ENCODE peak calls at places on chromosomes 3 and 15, in five cellular contexts. One of them, this sample, is unnamed. For H3K4me1, the result is how much of the 10 kb centered on the place peaks cover.

GRCh38 chr15:34214135-34214534 is 4.2 kb upstream of the KATNBL1 start:
- DNase-seq in ovary: no peak
- DNase-seq in K562: no peak
- DNase-seq in stomach: no peak
- DNase-seq in breast epithelium: no peak
- DNase-seq in this sample: no peak

GRCh38 chr3:120160050-120160449 is 65.8 kb upstream of the GSK3B start:
- DNase-seq in ovary: no peak
- DNase-seq in K562: no peak
- DNase-seq in stomach: peak
- DNase-seq in breast epithelium: peak
- DNase-seq in this sample: no peak

GRCh38 chr3:124600765-124601164 is 129.5 kb upstream of the UMPS start:
- DNase-seq in ovary: no peak
- DNase-seq in K562: no peak
- DNase-seq in stomach: no peak
- DNase-seq in breast epithelium: no peak
- DNase-seq in this sample: no peak

GRCh38 chr3:23396746-23397145 is 193.6 kb downstream of the UBE2E2 start:
- DNase-seq in ovary: no peak
- DNase-seq in K562: no peak
- DNase-seq in stomach: no peak
- DNase-seq in breast epithelium: no peak
- DNase-seq in this sample: no peak

GRCh38 chr3:47428585-47429145 is 47.1 kb downstream of the SCAP start:
- DNase-seq in ovary: no peak
- DNase-seq in K562: no peak
- DNase-seq in stomach: no peak
- DNase-seq in breast epithelium: no peak
- DNase-seq in this sample: peak

GRCh38 chr3:158102219-158102612 is 4.0 kb downstream of the SHOX2 start:
- DNase-seq in ovary: no peak
- DNase-seq in K562: no peak
- DNase-seq in stomach: no peak
- DNase-seq in breast epithelium: no peak
- DNase-seq in this sample: no peak

GRCh38 chr15:33028495-33028894 is 166.0 kb downstream of the FMN1 start:
- DNase-seq in ovary: no peak
- DNase-seq in K562: no peak
- DNase-seq in stomach: no peak
- DNase-seq in breast epithelium: no peak
- DNase-seq in this sample: no peak

GRCh38 chr3:50254577-50255250 is 14.2 kb upstream of the SEMA3B start:
- DNase-seq in ovary: peak
- DNase-seq in K562: no peak
- DNase-seq in stomach: peak
- DNase-seq in breast epithelium: no peak
- DNase-seq in this sample: no peak

GRCh38 chr15:64740361-64741170 is 34.8 kb downstream of the RBPMS2 start:
- DNase-seq in ovary: peak
- DNase-seq in K562: peak
- DNase-seq in stomach: no peak
- DNase-seq in breast epithelium: no peak
- DNase-seq in this sample: no peak

GRCh38 chr3:172678068-172678467 is 32.8 kb downstream of the NCEH1 start:
- DNase-seq in ovary: no peak
- DNase-seq in K562: no peak
- DNase-seq in stomach: no peak
- DNase-seq in breast epithelium: no peak
- DNase-seq in this sample: no peak

GRCh38 chr15:49046113-49046883 is at the start of gene SECISBP2L:
- DNase-seq in ovary: peak
- DNase-seq in K562: peak
- DNase-seq in stomach: peak
- DNase-seq in breast epithelium: peak
- DNase-seq in this sample: peak

GRCh38 chr15:67080900-67081431 is 15.6 kb downstream of the SMAD3 start:
- DNase-seq in ovary: no peak
- DNase-seq in K562: no peak
- DNase-seq in stomach: no peak
- DNase-seq in breast epithelium: no peak
- DNase-seq in this sample: peak

GRCh38 chr3:153221748-153222162 is 59.7 kb downstream of the RAP2B start:
- DNase-seq in ovary: peak
- DNase-seq in K562: peak
- DNase-seq in stomach: peak
- DNase-seq in breast epithelium: no peak
- DNase-seq in this sample: peak

GRCh38 chr3:59052803-59053411 is 3.1 kb upstream of the CFAP20DC start:
- DNase-seq in ovary: no peak
- DNase-seq in K562: no peak
- DNase-seq in stomach: no peak
- DNase-seq in breast epithelium: no peak
- DNase-seq in this sample: peak

GRCh38 chr3:43094851-43095250 is 11.0 kb downstream of the POMGNT2 start:
- DNase-seq in ovary: no peak
- DNase-seq in K562: no peak
- DNase-seq in stomach: no peak
- DNase-seq in breast epithelium: no peak
- DNase-seq in this sample: no peak

GRCh38 chr3:108343479-108343870 is 47.1 kb downstream of the HHLA2 start:
- DNase-seq in ovary: no peak
- DNase-seq in K562: no peak
- DNase-seq in stomach: no peak
- DNase-seq in breast epithelium: no peak
- DNase-seq in this sample: no peak

GRCh38 chr3:178353292-178353814 is 182.9 kb upstream of the KCNMB2 start:
- DNase-seq in ovary: no peak
- DNase-seq in K562: no peak
- DNase-seq in stomach: no peak
- DNase-seq in breast epithelium: no peak
- DNase-seq in this sample: no peak

GRCh38 chr3:149701206-149701976 is 43.6 kb upstream of the WWTR1 start:
- DNase-seq in ovary: no peak
- DNase-seq in K562: no peak
- DNase-seq in stomach: no peak
- DNase-seq in breast epithelium: no peak
- DNase-seq in this sample: no peak

GRCh38 chr3:50150863-50151686 is 4.0 kb upstream of the SEMA3F start:
- DNase-seq in ovary: no peak
- DNase-seq in K562: no peak
- DNase-seq in stomach: peak
- DNase-seq in breast epithelium: peak
- DNase-seq in this sample: no peak

GRCh38 chr15:59237119-59237853 is 30.6 kb downstream of the LDHAL6B start:
- DNase-seq in ovary: no peak
- DNase-seq in K562: no peak
- DNase-seq in stomach: no peak
- DNase-seq in breast epithelium: no peak
- DNase-seq in this sample: no peak

GRCh38 chr3:172410702-172411477 is 37.4 kb downstream of the GHSR start:
- DNase-seq in ovary: no peak
- DNase-seq in K562: no peak
- DNase-seq in stomach: no peak
- DNase-seq in breast epithelium: no peak
- DNase-seq in this sample: no peak

GRCh38 chr15:49096090-49096750 is 50.0 kb upstream of the SECISBP2L start:
- DNase-seq in ovary: no peak
- DNase-seq in K562: no peak
- DNase-seq in stomach: no peak
- DNase-seq in breast epithelium: no peak
- DNase-seq in this sample: no peak

GRCh38 chr15:48623456-48623855 is 22.1 kb downstream of the FBN1 start:
- DNase-seq in ovary: no peak
- DNase-seq in K562: no peak
- DNase-seq in stomach: no peak
- DNase-seq in breast epithelium: no peak
- DNase-seq in this sample: no peak

GRCh38 chr15:65264877-65265430 is 21.7 kb downstream of the PARP16 start:
- DNase-seq in ovary: no peak
- DNase-seq in K562: no peak
- DNase-seq in stomach: no peak
- DNase-seq in breast epithelium: no peak
- DNase-seq in this sample: no peak

GRCh38 chr15:58504674-58505234 is 73.0 kb downstream of the LIPC start:
- DNase-seq in ovary: no peak
- DNase-seq in K562: no peak
- DNase-seq in stomach: no peak
- DNase-seq in breast epithelium: no peak
- DNase-seq in this sample: no peak

GRCh38 chr3:159257954-159258353 is 456.1 kb downstream of the MFSD1 start:
- DNase-seq in ovary: no peak
- DNase-seq in K562: no peak
- DNase-seq in stomach: no peak
- DNase-seq in breast epithelium: no peak
- DNase-seq in this sample: no peak

GRCh38 chr15:56871867-56872266 is 46.6 kb upstream of the TCF12 start:
- DNase-seq in ovary: no peak
- DNase-seq in K562: no peak
- DNase-seq in stomach: no peak
- DNase-seq in breast epithelium: no peak
- DNase-seq in this sample: no peak

GRCh38 chr15:101455291-101455916 is 34.1 kb downstream of the PCSK6 start:
- DNase-seq in ovary: no peak
- DNase-seq in K562: no peak
- DNase-seq in stomach: no peak
- DNase-seq in breast epithelium: peak
- DNase-seq in this sample: peak
- TF ChIP-seq POLR2A in ovary: no peak
- TF ChIP-seq POLR2A in K562: no peak
- TF ChIP-seq POLR2A in stomach: no peak
- TF ChIP-seq POLR2A in breast epithelium: no peak
- TF ChIP-seq POLR2A in this sample: no peak

DNA sequence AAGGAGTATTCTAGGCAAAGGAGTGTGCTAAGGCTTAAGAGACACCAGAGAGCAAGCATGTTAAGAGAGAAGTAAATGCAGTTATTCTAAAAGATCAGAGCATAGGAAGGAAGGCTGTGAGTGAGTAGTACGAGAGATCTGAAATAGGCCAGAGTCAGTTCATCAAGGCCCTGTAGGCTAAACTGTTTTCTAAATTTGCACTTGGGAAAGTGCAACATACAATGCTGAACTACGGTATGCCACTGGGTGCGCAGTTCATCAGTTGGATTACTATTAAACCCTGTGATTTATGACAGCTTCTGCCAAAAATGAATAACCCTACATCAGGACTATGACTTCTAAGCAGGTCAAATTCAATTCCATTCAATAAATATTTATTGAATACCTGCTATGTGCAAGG is 10.8 kb downstream of the CBLB start:
- DNase-seq in ovary: no peak
- DNase-seq in K562: no peak
- DNase-seq in stomach: no peak
- DNase-seq in breast epithelium: no peak
- DNase-seq in this sample: no peak
- H3K4me1 ChIP-seq in ovary: under half
- H3K4me1 ChIP-seq in K562: under half
- H3K4me1 ChIP-seq in stomach: under half
- H3K4me1 ChIP-seq in breast epithelium: under half
- H3K4me1 ChIP-seq in this sample: under half

GRCh38 chr3:146469206-146470017 is at the start of gene PLSCR2:
- DNase-seq in ovary: peak
- DNase-seq in K562: peak
- DNase-seq in stomach: peak
- DNase-seq in breast epithelium: peak
- DNase-seq in this sample: peak
- TF ChIP-seq POLR2A in ovary: peak
- TF ChIP-seq POLR2A in K562: peak
- TF ChIP-seq POLR2A in stomach: peak
- TF ChIP-seq POLR2A in breast epithelium: no peak
- TF ChIP-seq POLR2A in this sample: no peak

DNA sequence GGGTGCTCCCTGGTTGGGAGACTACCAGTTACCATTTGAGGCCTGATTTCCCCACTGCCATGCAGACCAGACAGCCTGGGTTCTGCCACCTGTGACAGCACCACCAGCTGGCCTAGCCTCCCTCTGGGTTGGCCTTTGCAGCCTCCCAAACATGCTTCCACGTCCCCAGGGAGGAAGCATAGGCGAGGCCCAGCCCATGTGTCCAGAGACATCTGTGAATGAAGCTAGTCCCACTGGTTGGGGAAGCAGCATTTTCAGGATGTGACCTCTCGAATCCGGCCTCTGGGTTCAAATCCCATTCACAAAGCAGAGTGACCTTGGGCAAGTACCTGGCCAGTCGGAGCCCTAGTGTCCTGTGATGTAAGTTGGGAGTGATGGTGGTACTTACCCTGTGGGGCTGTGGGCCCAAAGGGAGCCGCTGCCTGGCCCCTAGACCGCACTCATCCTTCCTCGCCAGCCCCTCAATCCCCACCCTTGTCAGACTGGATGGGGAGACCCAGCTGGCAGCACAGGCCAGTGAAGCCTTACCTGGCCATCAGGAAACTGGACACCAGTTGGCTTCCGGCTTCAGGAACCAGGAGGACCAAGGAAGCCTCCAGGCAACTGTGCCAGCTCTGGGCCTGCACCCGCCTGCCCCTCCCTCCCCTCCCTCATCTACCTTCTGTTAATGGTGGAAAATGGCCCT is 6.0 kb downstream of the KLF15 start:
- DNase-seq in ovary: peak
- DNase-seq in K562: no peak
- DNase-seq in stomach: no peak
- DNase-seq in breast epithelium: no peak
- DNase-seq in this sample: peak
- H3K4me1 ChIP-seq in ovary: under half
- H3K4me1 ChIP-seq in K562: under half
- H3K4me1 ChIP-seq in stomach: half or more
- H3K4me1 ChIP-seq in breast epithelium: under half
- H3K4me1 ChIP-seq in this sample: under half

DNA sequence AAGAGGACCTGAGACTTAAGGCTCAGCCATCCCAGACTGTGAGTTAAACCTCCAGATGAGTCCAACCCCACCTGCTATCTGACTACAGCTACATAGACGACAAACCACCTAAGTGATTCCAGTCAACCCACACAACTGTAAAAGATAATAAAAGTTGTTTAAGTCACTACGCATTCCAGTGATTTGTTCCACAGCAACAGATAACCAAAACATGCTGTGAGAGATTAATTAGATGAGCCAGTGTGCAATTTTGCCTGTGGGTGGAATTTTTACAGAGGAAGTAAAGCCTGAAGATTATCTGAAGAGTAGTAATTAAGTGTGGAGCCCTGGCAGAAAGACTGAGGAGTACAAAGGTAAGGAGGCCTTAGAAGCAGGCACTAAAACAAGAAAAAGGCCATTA is 5.4 kb downstream of the BTBD1 start:
- DNase-seq in ovary: no peak
- DNase-seq in K562: no peak
- DNase-seq in stomach: no peak
- DNase-seq in breast epithelium: no peak
- DNase-seq in this sample: no peak
- TF ChIP-seq POLR2A in ovary: no peak
- TF ChIP-seq POLR2A in K562: no peak
- TF ChIP-seq POLR2A in stomach: no peak
- TF ChIP-seq POLR2A in breast epithelium: no peak
- TF ChIP-seq POLR2A in this sample: no peak

GRCh38 chr3:9404680-9405079 is 7.3 kb downstream of the SETD5 start:
- DNase-seq in ovary: no peak
- DNase-seq in K562: peak
- DNase-seq in stomach: no peak
- DNase-seq in breast epithelium: no peak
- DNase-seq in this sample: no peak
- H3K4me1 ChIP-seq in ovary: under half
- H3K4me1 ChIP-seq in K562: under half
- H3K4me1 ChIP-seq in stomach: half or more
- H3K4me1 ChIP-seq in breast epithelium: under half
- H3K4me1 ChIP-seq in this sample: half or more